ENCODE peak calls at places on chromosomes 6 and 20, in five cellular contexts. T, F, I, M and P are unnamed samples. For H3K27me3, the result is how much of the 10 kb centered on the place peaks cover.

GRCh38 chr6:44226368-44227137 is 3.2 kb downstream of the SLC29A1 start:
- DNase-seq in T (no peak), I (peak), M (no peak), F (no peak), P (no peak)

GRCh38 chr6:18528084-18528743 is 141.1 kb downstream of the RNF144B start:
- DNase-seq in M (no peak), I (no peak), F (no peak), T (peak), P (no peak)

GRCh38 chr6:31651602-31652191 is 764 bp downstream of the BAG6 start:
- DNase-seq in F (no peak), M (peak), T (peak), I (no peak), P (peak)

GRCh38 chr6:105794263-105794662 is 291.9 kb upstream of the PRDM1 start:
- DNase-seq in T (no peak), I (peak), M (no peak), F (peak), P (peak)

GRCh38 chr20:2693286-2693995 is 861 bp downstream of the EBF4 start:
- DNase-seq in I (no peak), T (no peak), M (no peak), F (peak), P (peak)

GRCh38 chr6:139862311-139862710 is 487.9 kb upstream of the CITED2 start:
- DNase-seq in M (no peak), T (no peak), I (no peak), F (no peak), P (no peak)

GRCh38 chr6:106360410-106360988 is at the start of gene CRYBG1:
- DNase-seq in F (peak), M (no peak), I (peak), T (no peak), P (peak)

GRCh38 chr20:54154439-54154838 is 19.3 kb downstream of the CYP24A1 start:
- DNase-seq in T (no peak), I (no peak), M (no peak), F (no peak), P (no peak)

GRCh38 chr6:133218831-133219230 is 22.3 kb upstream of the EYA4 start:
- DNase-seq in I (no peak), T (peak), F (no peak), M (no peak), P (no peak)

GRCh38 chr6:84728602-84729001 is 35.8 kb downstream of the TBX18 start:
- DNase-seq in I (no peak), F (no peak), M (no peak), T (peak), P (no peak)
- TF ChIP-seq CTCF in I (no peak), F (no peak), M (no peak), T (peak), P (no peak)

GRCh38 chr6:116251568-116252384 is 2.1 kb downstream of the TSPYL4 start:
- DNase-seq in T (peak), I (no peak), M (no peak), F (no peak), P (no peak)

GRCh38 chr6:116254297-116254724 is 436 bp upstream of the TSPYL4 start:
- DNase-seq in M (no peak), F (no peak), T (no peak), I (no peak), P (no peak)

GRCh38 chr6:116253505-116254296 is at the start of gene TSPYL4:
- DNase-seq in I (peak), M (peak), T (peak), F (peak), P (peak)

GRCh38 chr6:116255246-116255800 is 1.4 kb upstream of the TSPYL4 start:
- DNase-seq in T (no peak), F (no peak), I (no peak), M (no peak), P (no peak)

DNA sequence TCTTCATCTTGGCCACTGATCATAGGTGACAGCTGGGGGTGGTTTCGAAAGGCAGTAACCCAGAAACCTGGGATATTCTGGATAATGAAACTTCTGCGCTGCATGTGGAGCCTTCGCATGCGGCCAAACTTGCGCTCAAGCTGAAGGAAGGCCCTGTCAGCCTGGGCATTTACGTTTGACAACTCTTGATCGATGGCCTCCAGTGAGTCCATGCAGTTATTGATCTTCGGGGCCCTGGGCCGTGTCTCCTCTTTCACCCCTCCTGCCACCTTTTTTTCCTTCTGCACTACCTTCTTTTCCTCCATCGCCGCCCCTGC is 729 bp downstream of the TSPYL4 start:
- DNase-seq in M (no peak), T (no peak), F (no peak), I (no peak), P (no peak)
- TF ChIP-seq POLR2A in M (no peak), T (no peak), F (no peak), I (no peak), P (no peak)

DNA sequence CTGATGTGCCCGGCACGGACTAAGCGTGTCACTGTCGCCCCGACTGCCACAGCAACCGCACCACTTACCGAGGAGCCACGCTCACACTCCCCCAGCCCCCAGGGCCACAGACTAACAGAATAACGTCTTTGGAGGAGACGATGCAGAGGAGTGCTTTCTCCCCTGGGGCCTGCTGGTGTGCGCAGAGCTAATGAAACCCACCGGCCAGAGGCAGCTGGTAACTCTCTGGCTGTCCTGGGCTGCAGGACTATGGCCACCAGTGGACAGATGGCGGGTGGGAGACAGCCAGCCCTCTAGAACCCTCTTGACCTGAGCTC is 228.0 kb downstream of the DLL1 start:
- DNase-seq in I (no peak), T (no peak), F (peak), M (no peak), P (peak)
- H3K27me3 ChIP-seq in I (under half), T (under half), F (under half), M (under half), P (under half)

DNA sequence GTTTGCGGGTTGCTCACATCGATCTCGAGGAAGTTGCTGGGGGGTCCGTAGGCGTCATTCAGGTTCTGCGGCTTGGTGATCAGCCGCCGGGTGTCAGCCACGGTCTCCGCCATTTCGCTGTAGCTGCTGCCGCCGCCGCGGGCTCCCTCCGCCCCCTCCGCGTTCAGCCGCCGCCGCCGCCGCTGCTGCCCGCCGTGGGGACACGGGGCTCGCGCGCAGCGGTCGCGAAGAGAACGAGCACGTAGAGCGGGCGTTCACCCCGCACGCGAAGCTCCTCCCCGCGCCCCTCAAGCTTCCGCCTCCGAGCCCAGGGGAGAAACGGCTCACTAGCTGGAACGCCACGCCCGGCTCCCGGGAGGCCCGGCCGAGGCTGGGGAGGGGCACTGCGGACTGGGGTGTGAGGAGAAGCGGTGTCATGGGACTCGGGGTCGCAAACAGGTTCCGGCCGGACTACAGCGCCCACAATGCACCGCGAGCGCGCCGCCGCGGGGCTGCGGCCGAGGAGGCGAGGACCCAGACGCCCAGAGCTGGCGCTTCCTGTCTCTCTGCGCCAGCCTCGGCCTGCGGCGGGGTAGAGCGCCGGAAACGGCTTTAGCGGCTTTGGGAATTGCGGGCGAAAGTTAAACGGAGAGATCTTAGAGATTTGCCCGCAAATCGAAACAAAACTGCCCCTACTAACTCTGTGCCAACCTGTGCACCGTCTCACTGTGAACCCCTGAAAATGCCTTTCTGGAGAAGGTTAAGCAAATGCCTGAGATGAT is at the start of gene SNX3:
- DNase-seq in F (peak), T (peak), M (peak), I (peak), P (peak)
- TF ChIP-seq CTCF in F (no peak), T (peak), M (peak), I (no peak), P (no peak)